ENCODE peak calls at places on chromosomes 3 and 15, in five cellular contexts. K is K562, F is aorta, A is endodermal cell, N is neuronal stem cell. P is an unnamed sample. For H3K36me3, the result is how much of the 10 kb centered on the place peaks cover.

GRCh38 chr3:43632269-43632733 is 10.5 kb upstream of the ANO10 start:
- DNase-seq in F (no peak), N (no peak), A (no peak), K (peak), P (no peak)

GRCh38 chr3:25350741-25351140 is 77.3 kb upstream of the RARB start:
- DNase-seq in F (no peak), N (peak), K (no peak), A (no peak), P (no peak)

GRCh38 chr3:106305882-106306445 is 437.2 kb upstream of the CBLB start:
- DNase-seq in K (no peak), F (no peak), A (no peak), N (no peak), P (no peak)

GRCh38 chr3:72574144-72574543 is 274.1 kb downstream of the SHQ1 start:
- DNase-seq in F (no peak), K (no peak), N (no peak), A (no peak), P (no peak)

GRCh38 chr3:186361612-186362408 is at the start of gene DGKG:
- DNase-seq in N (peak), K (no peak), A (peak), F (peak), P (no peak)

GRCh38 chr3:135235541-135235940 is 440.5 kb downstream of the EPHB1 start:
- DNase-seq in A (peak), F (no peak), N (no peak), K (no peak), P (no peak)

GRCh38 chr15:66780172-66780972 is 78.3 kb downstream of the SMAD6 start:
- DNase-seq in N (no peak), K (no peak), F (peak), A (no peak), P (no peak)

GRCh38 chr3:170418422-170419300 is at the start of gene CLDN11:
- DNase-seq in N (no peak), K (peak), A (peak), F (peak), P (no peak)

GRCh38 chr3:99645277-99646106 is 7.1 kb downstream of the COL8A1 start:
- DNase-seq in K (peak), A (peak), N (peak), F (no peak), P (no peak)

GRCh38 chr3:117665311-117665710 is 955.7 kb downstream of the TUSC7 start:
- DNase-seq in N (no peak), F (no peak), A (no peak), K (no peak), P (no peak)

GRCh38 chr3:177610677-177611654 is 413.7 kb upstream of the TBL1XR1 start:
- DNase-seq in K (no peak), F (no peak), N (no peak), A (no peak), P (no peak)

GRCh38 chr15:67133738-67134576 is 68.6 kb downstream of the SMAD3 start:
- DNase-seq in K (no peak), N (peak), A (no peak), F (no peak), P (peak)

GRCh38 chr3:138800248-138800647 is 34.5 kb downstream of the PIK3CB start:
- DNase-seq in K (no peak), N (no peak), A (no peak), F (no peak), P (no peak)

GRCh38 chr3:151726016-151726415 is 7.7 kb upstream of the AADACL2 start:
- DNase-seq in F (no peak), K (peak), A (no peak), N (no peak), P (no peak)

GRCh38 chr3:49602877-49603411 is 48.7 kb downstream of the BSN start:
- DNase-seq in F (no peak), K (no peak), N (no peak), A (no peak), P (peak)

GRCh38 chr15:81752149-81752942 is 293.5 kb downstream of the MEX3B start:
- DNase-seq in N (no peak), K (no peak), F (peak), A (peak), P (no peak)

GRCh38 chr15:83207622-83208356 is at the start of gene HDGFL3:
- DNase-seq in A (peak), N (peak), F (peak), K (peak), P (no peak)

GRCh38 chr3:62749657-62750056 is 125.6 kb downstream of the CADPS start:
- DNase-seq in F (no peak), N (no peak), A (no peak), K (no peak), P (no peak)

DNA sequence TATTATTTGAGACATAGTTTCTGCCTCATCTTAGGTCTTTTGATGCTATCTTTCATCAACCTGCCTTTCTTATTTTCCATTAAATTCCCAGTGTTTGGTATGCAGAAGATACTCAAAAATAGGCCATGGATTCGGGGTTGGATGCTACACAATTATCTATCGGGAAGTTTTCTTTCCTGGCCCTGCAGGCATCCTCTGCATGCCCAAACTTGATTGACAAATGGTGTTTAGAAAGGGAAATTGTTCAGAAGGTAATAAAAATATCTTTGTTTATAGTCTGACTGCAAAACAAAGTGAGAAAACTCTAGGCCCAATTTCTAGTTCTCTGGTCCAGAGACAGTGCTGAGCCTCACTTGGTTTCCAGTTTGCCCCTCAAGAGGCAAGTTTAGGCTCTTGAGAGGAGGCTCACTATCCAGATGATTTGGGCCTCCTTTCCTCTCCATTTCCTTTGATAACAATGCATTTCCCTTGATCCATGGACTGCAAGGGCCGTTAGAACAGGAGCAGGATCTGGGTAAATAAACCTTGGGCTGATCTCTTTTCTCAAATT is 157.1 kb upstream of the DPH6 start:
- DNase-seq in A (no peak), N (no peak), K (no peak), F (no peak), P (no peak)
- H3K36me3 ChIP-seq in A (under half), N (under half), K (under half), F (under half), P (under half)

DNA sequence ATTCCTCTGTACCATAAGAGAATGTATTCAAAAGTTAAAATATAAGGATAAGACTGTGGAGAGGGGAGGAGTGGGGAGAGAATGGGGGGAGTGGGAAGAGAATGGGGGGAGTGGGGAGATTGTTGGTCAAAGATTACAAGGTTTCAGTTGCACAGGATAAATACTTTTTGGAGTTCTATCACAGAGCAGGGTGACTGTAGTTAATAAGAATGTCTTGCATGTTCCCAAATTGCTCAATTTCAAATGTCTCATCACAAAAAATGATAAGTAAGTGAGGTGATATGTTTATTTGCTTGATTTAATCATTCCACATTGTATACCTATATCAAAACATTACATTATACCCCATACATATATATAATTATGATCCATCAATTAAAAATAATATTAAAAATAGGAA is 23.0 kb upstream of the MEF2A start:
- DNase-seq in F (no peak), N (no peak), A (no peak), K (no peak), P (no peak)
- H3K27ac ChIP-seq in F (no peak), N (no peak), A (no peak), K (no peak), P (no peak)

GRCh38 chr3:142523921-142524566 is 54.5 kb downstream of the ATR start:
- DNase-seq in A (no peak), N (no peak), K (no peak), F (no peak), P (no peak)
- H3K36me3 ChIP-seq in A (under half), N (half or more), K (half or more), F (under half), P (under half)

GRCh38 chr3:128624526-128625138 is 26.0 kb downstream of the RPN1 start:
- DNase-seq in K (no peak), N (no peak), A (no peak), F (no peak), P (no peak)
- H3K27ac ChIP-seq in K (no peak), N (no peak), A (no peak), F (no peak), P (no peak)

DNA sequence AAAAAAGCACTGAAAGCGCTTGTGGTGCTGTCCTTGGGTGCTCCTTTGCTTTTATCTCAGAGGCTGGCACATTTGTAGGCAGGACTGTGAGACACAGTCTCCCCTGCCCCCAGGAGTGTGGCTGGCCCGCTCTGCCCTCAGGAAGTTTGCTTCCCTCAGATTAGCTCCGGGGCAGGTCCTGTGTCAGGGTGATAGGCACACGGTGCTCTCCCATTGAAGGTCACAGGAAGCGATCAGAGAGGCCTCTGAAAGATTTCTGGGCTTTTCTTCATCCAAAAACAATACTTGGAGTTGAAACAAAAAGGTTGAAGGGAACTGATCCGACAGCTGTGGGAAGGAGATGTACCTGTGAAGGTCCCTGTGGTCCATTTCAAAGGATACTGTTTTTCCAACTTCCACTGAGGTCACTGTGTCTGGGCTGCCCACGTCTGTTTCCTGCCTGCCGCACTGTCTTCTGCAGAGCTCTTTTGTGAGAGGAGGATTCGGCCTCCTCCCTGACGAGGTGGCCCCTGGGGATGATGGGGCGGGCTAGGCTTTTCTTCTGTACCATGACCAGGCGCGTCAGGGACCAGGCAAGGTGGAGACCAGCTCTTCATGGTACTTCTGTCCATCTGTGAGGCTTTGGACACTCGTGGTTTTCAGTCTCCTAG is 330.5 kb upstream of the CTDSPL start:
- DNase-seq in N (no peak), A (no peak), F (no peak), K (peak), P (no peak)
- H3K36me3 ChIP-seq in N (under half), A (under half), F (under half), K (under half), P (under half)

P was measured in CD4-positive, CD25-positive, alpha-beta regulatory T cell.